ENCODE peak calls at places on chromosomes 2 and 18, in four cellular contexts. E, Z, A and D are unnamed samples.

GRCh38 chr2:30860003-30860402 is 52.8 kb upstream of the CAPN13 start:
- DNase-seq in E (no peak), Z (no peak), A (no peak), D (no peak)

GRCh38 chr2:54657664-54658083 is 65.8 kb upstream of the EML6 start:
- DNase-seq in E (peak), Z (peak), A (peak), D (no peak)

GRCh38 chr2:96407919-96408550 is 72.5 kb downstream of the NCAPH start:
- DNase-seq in E (no peak), Z (no peak), A (no peak), D (no peak)

GRCh38 chr2:144459937-144460336 is 60.0 kb downstream of the ZEB2 start:
- DNase-seq in E (no peak), Z (peak), A (no peak), D (no peak)

GRCh38 chr18:58232674-58233073 is 188.6 kb downstream of the NEDD4L start:
- DNase-seq in E (no peak), Z (no peak), A (no peak), D (no peak)

GRCh38 chr18:9038277-9038871 is 64.1 kb upstream of the NDUFV2 start:
- DNase-seq in E (no peak), Z (no peak), A (no peak), D (no peak)

GRCh38 chr2:30232801-30233130 is 1.4 kb downstream of the LBH start:
- DNase-seq in E (no peak), Z (no peak), A (no peak), D (no peak)

GRCh38 chr2:58709274-58709673 is 468.1 kb upstream of the FANCL start:
- DNase-seq in E (no peak), Z (no peak), A (no peak), D (no peak)